ENCODE peak calls at places on chromosomes 13 and 19, in seven cellular contexts. Y, C, O, N, P, Z and B are unnamed samples.

GRCh38 chr13:107799001-107799400 is 416.3 kb downstream of the LIG4 start:
- DNase-seq in Z (no peak), C (no peak), Y (no peak), N (no peak), P (no peak), O (no peak), B (no peak)

GRCh38 chr13:66532146-66532545 is 698.0 kb downstream of the PCDH9 start:
- DNase-seq in Y (no peak), Z (no peak), O (no peak), N (no peak), P (no peak), C (peak; percentile 17), B (peak; percentile 68)

GRCh38 chr13:40330950-40331349 is 335.5 kb downstream of the FOXO1 start:
- DNase-seq in Y (no peak), C (peak; percentile 48), P (no peak), N (no peak), Z (no peak), O (no peak), B (no peak)

GRCh38 chr13:30181856-30182651 is 125.3 kb downstream of the KATNAL1 start:
- DNase-seq in P (no peak), O (no peak), Y (no peak), Z (no peak), N (no peak), C (no peak), B (no peak)

GRCh38 chr19:45638930-45639729 is at the start of gene EML2:
- DNase-seq in Z (peak; percentile 57), O (no peak), C (no peak), P (peak; percentile 57), N (peak; percentile 80), Y (peak; percentile 49), B (peak; percentile 58)

GRCh38 chr19:44627631-44628030 is 14.3 kb downstream of the IGSF23 start:
- DNase-seq in Y (no peak), P (no peak), N (no peak), C (no peak), O (no peak), Z (no peak), B (no peak)

GRCh38 chr19:51368366-51369282 is at the start of gene CLDND2:
- DNase-seq in Y (no peak), N (no peak), P (no peak), C (no peak), O (no peak), Z (no peak), B (no peak)

GRCh38 chr19:34351382-34351802 is 13.6 kb upstream of the GPI start:
- DNase-seq in C (no peak), P (no peak), Y (no peak), N (no peak), Z (no peak), O (no peak), B (no peak)

GRCh38 chr19:2380567-2380966 is 20.5 kb downstream of the TMPRSS9 start:
- DNase-seq in Y (no peak), O (no peak), N (no peak), P (no peak), C (no peak), Z (no peak), B (no peak)

GRCh38 chr19:51565583-51565982 is 5.5 kb upstream of the ZNF175 start:
- DNase-seq in Z (no peak), O (no peak), C (no peak), Y (no peak), P (no peak), N (no peak), B (no peak)

GRCh38 chr13:98978280-98978679 is 416 bp upstream of the DOCK9 start:
- DNase-seq in N (no peak), C (peak; percentile 94), Z (no peak), P (no peak), Y (no peak), O (no peak), B (peak; percentile 42)

GRCh38 chr13:93235258-93236015 is 8.8 kb downstream of the GPC6 start:
- DNase-seq in N (no peak), P (no peak), O (no peak), Y (no peak), C (no peak), Z (no peak), B (peak; percentile 65)

GRCh38 chr13:49040872-49041271 is 65.2 kb downstream of the FNDC3A start:
- DNase-seq in C (no peak), Z (no peak), P (no peak), Y (no peak), O (no peak), N (no peak), B (no peak)

GRCh38 chr13:59374720-59375119 is 789.0 kb downstream of the DIAPH3 start:
- DNase-seq in C (no peak), P (no peak), Y (no peak), N (no peak), Z (no peak), O (no peak), B (no peak)

GRCh38 chr13:112727581-112727980 is 37.7 kb downstream of the ATP11A start:
- DNase-seq in N (no peak), Z (no peak), P (no peak), O (no peak), Y (no peak), C (no peak), B (no peak)

GRCh38 chr13:49908637-49909036 is 27.5 kb downstream of the SPRYD7 start:
- DNase-seq in P (no peak), Y (no peak), N (no peak), O (no peak), Z (no peak), C (no peak), B (no peak)

GRCh38 chr13:78852709-78853108 is 193.8 kb upstream of the OBI1 start:
- DNase-seq in N (no peak), Y (no peak), Z (no peak), C (no peak), O (no peak), P (no peak), B (no peak)

GRCh38 chr13:71210861-71211260 is 656.1 kb downstream of the DACH1 start:
- DNase-seq in Z (no peak), Y (no peak), O (no peak), N (no peak), P (no peak), C (no peak), B (no peak)

GRCh38 chr19:15550847-15551182 is 42.5 kb downstream of the CYP4F22 start:
- DNase-seq in Y (no peak), O (no peak), N (no peak), C (no peak), Z (no peak), P (no peak), B (peak; percentile 1)

GRCh38 chr13:52665325-52665724 is 12.7 kb downstream of the SUGT1 start:
- DNase-seq in Y (no peak), P (no peak), C (no peak), Z (no peak), O (no peak), N (no peak), B (peak; percentile 69)

GRCh38 chr13:96377835-96378234 is 287.9 kb downstream of the HS6ST3 start:
- DNase-seq in O (no peak), Y (no peak), Z (no peak), P (no peak), C (no peak), N (no peak), B (no peak)

GRCh38 chr19:17807731-17808316 is 12.9 kb downstream of the B3GNT3 start:
- DNase-seq in O (no peak), Y (no peak), P (no peak), N (no peak), C (no peak), Z (no peak), B (no peak)

GRCh38 chr13:113977976-113978375 is 4.1 kb upstream of the C13orf46 start:
- DNase-seq in N (no peak), Z (no peak), O (no peak), P (no peak), C (no peak), Y (peak; percentile 7), B (no peak)
- H3K4me1 ChIP-seq in N (peaks cover 12% of the 10 kb centered on the region), Z (no peaks in the 10 kb centered on the region), O (peaks cover 13% of the 10 kb centered on the region), P (peaks cover 37% of the 10 kb centered on the region), C (no peaks in the 10 kb centered on the region), Y (no peaks in the 10 kb centered on the region), B (peaks cover 12% of the 10 kb centered on the region)

GRCh38 chr19:37936166-37936565 is 29.2 kb downstream of the SIPA1L3 start:
- DNase-seq in Y (no peak), N (peak; percentile 63), C (no peak), O (no peak), P (no peak), Z (no peak), B (no peak)

GRCh38 chr19:37932985-37933953 is 26.3 kb downstream of the SIPA1L3 start:
- DNase-seq in O (no peak), C (no peak), N (peak; percentile 75), Z (no peak), Y (peak; percentile 24), P (peak; percentile 78), B (peak; percentile 19)

GRCh38 chr19:37935341-37935740 is 28.3 kb downstream of the SIPA1L3 start:
- DNase-seq in N (no peak), C (no peak), Y (no peak), O (no peak), Z (no peak), P (no peak), B (no peak)

GRCh38 chr19:37931941-37932655 is 25.1 kb downstream of the SIPA1L3 start:
- DNase-seq in O (peak; percentile 21), P (peak; percentile 99), C (peak; percentile 94), Y (peak; percentile 33), N (peak; percentile 89), Z (peak; percentile 92), B (peak; percentile 34)

DNA sequence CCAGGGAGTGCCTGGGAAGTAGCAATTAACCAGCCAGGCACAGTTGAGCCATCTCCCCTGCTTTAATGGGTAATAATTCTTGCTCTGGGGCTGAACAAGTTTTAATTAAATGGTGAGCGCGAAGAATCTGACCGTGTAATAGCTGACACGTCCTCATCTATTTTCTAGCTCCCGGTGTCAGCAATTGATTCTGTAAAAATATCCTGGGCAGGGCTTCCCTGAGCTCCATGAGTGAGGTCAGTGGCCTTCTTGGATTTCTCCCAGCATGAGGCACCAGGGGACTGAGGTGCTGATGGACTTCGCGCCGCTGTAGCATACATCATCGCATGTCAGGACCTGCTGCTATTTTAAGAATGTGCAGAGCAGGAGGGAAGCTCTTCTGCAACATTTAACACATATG is 27.0 kb downstream of the SIPA1L3 start:
- DNase-seq in Z (no peak), Y (peak; percentile 48), P (peak; percentile 28), C (peak; percentile 30), N (no peak), O (no peak), B (no peak)
- H3K4me1 ChIP-seq in Z (no peaks in the 10 kb centered on the region), Y (peaks cover 32% of the 10 kb centered on the region), P (peaks cover 57% of the 10 kb centered on the region), C (peaks cover 34% of the 10 kb centered on the region), N (peaks cover 88% of the 10 kb centered on the region), O (peaks cover 12% of the 10 kb centered on the region), B (peaks cover 9% of the 10 kb centered on the region)

GRCh38 chr19:11384778-11385129 is 640 bp upstream of the EPOR start:
- DNase-seq in P (no peak), Z (no peak), N (no peak), Y (no peak), C (no peak), O (no peak), B (no peak)
- H3K4me1 ChIP-seq in P (peaks cover 40% of the 10 kb centered on the region), Z (no peaks in the 10 kb centered on the region), N (peaks cover 39% of the 10 kb centered on the region), Y (peaks cover 22% of the 10 kb centered on the region), C (no peaks in the 10 kb centered on the region), O (peaks cover 8% of the 10 kb centered on the region), B (peaks cover 10% of the 10 kb centered on the region)

DNA sequence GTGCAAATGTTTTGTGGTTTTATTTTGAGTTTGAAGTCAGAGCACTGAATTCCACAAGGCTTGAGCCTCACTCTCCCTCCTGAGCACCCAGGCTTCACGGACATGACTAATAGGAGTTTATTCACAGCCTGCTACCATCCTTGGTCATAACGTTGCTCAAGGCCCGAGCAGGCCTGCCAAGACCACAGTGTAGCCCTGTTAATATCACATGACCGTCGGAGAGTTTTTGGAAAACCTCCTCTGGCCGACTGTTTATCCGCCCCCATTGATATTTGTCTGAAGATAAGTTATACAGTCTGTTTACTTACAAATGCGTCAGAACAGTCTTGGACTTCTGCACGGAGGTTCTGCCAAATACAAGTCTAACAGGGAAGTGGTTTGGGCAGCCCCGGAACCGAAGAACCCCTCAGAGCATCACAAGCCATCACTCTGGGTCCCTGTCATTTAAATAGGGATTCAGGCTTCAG is 89.9 kb downstream of the COL4A2 start:
- DNase-seq in C (no peak), Z (no peak), P (peak; percentile 41), Y (peak; percentile 89), N (peak; percentile 77), O (peak; percentile 95), B (peak; percentile 99)
- H3K4me1 ChIP-seq in C (no peaks in the 10 kb centered on the region), Z (peaks cover 6% of the 10 kb centered on the region), P (peaks cover 49% of the 10 kb centered on the region), Y (peaks cover 9% of the 10 kb centered on the region), N (peaks cover 40% of the 10 kb centered on the region), O (peaks cover 73% of the 10 kb centered on the region), B (peaks cover 82% of the 10 kb centered on the region)